ENCODE peak calls at places on chromosomes 13 and 19, in four cellular contexts. T is cardiac muscle cell, L is fibroblast of mammary gland, O is Caco-2. R is an unnamed sample.

GRCh38 chr19:1474011-1474764 is 4.8 kb downstream of the C19orf25 start:
- DNase-seq in O (no peak), L (peak), T (no peak), R (no peak)

GRCh38 chr13:67353031-67353430 is 122.9 kb upstream of the PCDH9 start:
- DNase-seq in T (no peak), O (no peak), L (no peak), R (no peak)

GRCh38 chr13:114212096-114212495 is 22.6 kb upstream of the CDC16 start:
- DNase-seq in L (peak), T (no peak), O (no peak), R (no peak)

GRCh38 chr13:68927387-68928026 is 1180.1 kb upstream of the ATXN8OS start:
- DNase-seq in T (peak), L (peak), O (peak), R (no peak)

GRCh38 chr13:29511980-29512379 is 83.5 kb downstream of the SLC7A1 start:
- DNase-seq in T (no peak), L (peak), O (no peak), R (no peak)

GRCh38 chr19:50537769-50538230 is 24.1 kb upstream of the ASPDH start:
- DNase-seq in L (peak), O (peak), T (peak), R (peak)

GRCh38 chr19:4802711-4803110 is 11.2 kb downstream of the FEM1A start:
- DNase-seq in T (peak), O (no peak), L (no peak), R (no peak)

GRCh38 chr19:3752492-3752891 is 9.0 kb downstream of the APBA3 start:
- DNase-seq in T (no peak), L (no peak), O (no peak), R (no peak)

GRCh38 chr13:67285611-67286010 is 55.5 kb upstream of the PCDH9 start:
- DNase-seq in L (no peak), O (no peak), T (peak), R (no peak)

GRCh38 chr13:68190826-68191225 is 960.7 kb upstream of the PCDH9 start:
- DNase-seq in L (peak), T (no peak), O (peak), R (no peak)

GRCh38 chr19:29712744-29713516 is 2.1 kb downstream of the C19orf12 start:
- DNase-seq in T (no peak), L (no peak), O (no peak), R (no peak)

GRCh38 chr19:15445807-15446376 is 3.9 kb downstream of the WIZ start:
- DNase-seq in T (no peak), O (no peak), L (no peak), R (no peak)

GRCh38 chr13:73061478-73062275 is 2.9 kb downstream of the KLF5 start:
- DNase-seq in T (no peak), L (no peak), O (no peak), R (no peak)

GRCh38 chr19:48619692-48620565 is 623 bp downstream of the SPHK2 start:
- DNase-seq in L (peak), T (no peak), O (no peak), R (peak)

GRCh38 chr19:53549354-53549753 is 11.4 kb downstream of the ZNF331 start:
- DNase-seq in L (peak), T (no peak), O (no peak), R (peak)

GRCh38 chr13:113562085-113562749 is 22.3 kb upstream of the TFDP1 start:
- DNase-seq in T (peak), O (peak), L (peak), R (peak)

GRCh38 chr19:17560205-17560595 is 4.8 kb downstream of the COLGALT1 start:
- DNase-seq in T (no peak), O (no peak), L (peak), R (peak)

GRCh38 chr19:2055871-2056809 is 5.1 kb upstream of the MKNK2 start:
- DNase-seq in O (no peak), L (peak), T (no peak), R (peak)

GRCh38 chr13:75635101-75635620 is 969 bp upstream of the LMO7 start:
- DNase-seq in T (no peak), L (peak), O (peak), R (peak)

GRCh38 chr13:39049274-39049673 is 11.0 kb downstream of the NHLRC3 start:
- DNase-seq in T (no peak), O (no peak), L (no peak), R (no peak)

GRCh38 chr13:39051157-39051556 is 12.9 kb downstream of the NHLRC3 start:
- DNase-seq in L (peak), T (peak), O (no peak), R (peak)

GRCh38 chr13:39048806-39049205 is 10.6 kb downstream of the NHLRC3 start:
- DNase-seq in O (no peak), T (no peak), L (no peak), R (no peak)

GRCh38 chr13:39044536-39044935 is 6.3 kb downstream of the NHLRC3 start:
- DNase-seq in T (no peak), O (no peak), L (no peak), R (no peak)

DNA sequence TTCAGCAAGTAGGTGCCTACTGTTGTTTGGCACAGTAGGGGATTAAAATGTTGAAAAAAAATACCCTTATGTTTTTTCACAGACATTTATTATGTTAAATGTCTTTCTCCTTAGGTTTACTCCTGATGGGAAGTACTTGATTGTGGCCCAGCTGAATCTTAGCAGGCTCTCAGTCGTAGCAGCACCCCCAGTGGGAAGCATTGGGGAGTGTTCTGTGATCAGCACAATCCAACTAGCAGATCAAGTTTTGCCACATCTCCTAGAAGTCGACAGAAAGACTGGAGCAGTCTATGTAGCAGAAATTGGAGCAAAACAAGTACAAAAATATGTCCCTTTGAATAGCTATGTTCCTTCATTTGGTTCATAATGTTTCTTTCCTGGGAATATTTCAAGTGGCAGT is 9.3 kb downstream of the NHLRC3 start:
- DNase-seq in L (no peak), T (no peak), O (peak), R (no peak)
- TF ChIP-seq CTCF in L (peak), T (no peak), O (peak), R (peak)

DNA sequence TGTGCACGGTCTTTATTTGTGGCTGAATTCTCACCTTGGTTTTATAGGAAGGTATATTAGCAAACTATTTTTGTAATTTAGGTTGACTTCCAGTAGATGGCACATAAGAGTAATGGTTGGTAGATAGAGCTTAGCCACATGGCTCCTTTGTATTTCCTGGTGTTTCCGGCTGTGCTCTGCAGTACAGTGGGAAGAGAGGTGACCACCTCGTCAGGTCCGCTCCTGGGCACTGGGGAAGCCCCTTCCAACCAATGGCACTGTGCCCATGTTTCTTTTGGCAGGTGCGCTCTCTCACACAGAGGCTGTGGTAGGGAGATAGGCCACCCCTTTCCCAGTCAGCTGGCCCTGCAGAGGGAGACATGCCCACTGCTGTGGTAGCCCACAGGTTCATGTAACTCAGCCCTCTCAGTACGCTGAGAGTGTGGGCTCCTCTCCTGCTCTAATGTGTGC is 74.3 kb upstream of the ATP12A start:
- DNase-seq in L (peak), O (no peak), T (no peak), R (no peak)
- TF ChIP-seq CTCF in L (peak), O (no peak), T (peak), R (peak)

GRCh38 chr19:18833849-18834643 is 2.3 kb downstream of the UPF1 start:
- DNase-seq in O (no peak), T (no peak), L (peak), R (no peak)

GRCh38 chr19:18830488-18830887 is 1.3 kb upstream of the UPF1 start:
- DNase-seq in L (no peak), O (no peak), T (no peak), R (no peak)

GRCh38 chr19:18833141-18833476 is 1.4 kb downstream of the UPF1 start:
- DNase-seq in O (no peak), T (no peak), L (no peak), R (no peak)

GRCh38 chr19:18832331-18833140 is 777 bp downstream of the UPF1 start:
- DNase-seq in L (peak), O (peak), T (peak), R (peak)

GRCh38 chr19:18831524-18832330 is at the start of gene UPF1:
- DNase-seq in O (peak), T (peak), L (peak), R (peak)
- TF ChIP-seq CTCF in O (no peak), T (no peak), L (no peak), R (no peak)

GRCh38 chr19:57651654-57651996 is 17.1 kb upstream of the ZSCAN4 start:
- DNase-seq in T (no peak), O (no peak), L (no peak), R (no peak)
- TF ChIP-seq CTCF in T (no peak), O (no peak), L (no peak), R (no peak)

DNA sequence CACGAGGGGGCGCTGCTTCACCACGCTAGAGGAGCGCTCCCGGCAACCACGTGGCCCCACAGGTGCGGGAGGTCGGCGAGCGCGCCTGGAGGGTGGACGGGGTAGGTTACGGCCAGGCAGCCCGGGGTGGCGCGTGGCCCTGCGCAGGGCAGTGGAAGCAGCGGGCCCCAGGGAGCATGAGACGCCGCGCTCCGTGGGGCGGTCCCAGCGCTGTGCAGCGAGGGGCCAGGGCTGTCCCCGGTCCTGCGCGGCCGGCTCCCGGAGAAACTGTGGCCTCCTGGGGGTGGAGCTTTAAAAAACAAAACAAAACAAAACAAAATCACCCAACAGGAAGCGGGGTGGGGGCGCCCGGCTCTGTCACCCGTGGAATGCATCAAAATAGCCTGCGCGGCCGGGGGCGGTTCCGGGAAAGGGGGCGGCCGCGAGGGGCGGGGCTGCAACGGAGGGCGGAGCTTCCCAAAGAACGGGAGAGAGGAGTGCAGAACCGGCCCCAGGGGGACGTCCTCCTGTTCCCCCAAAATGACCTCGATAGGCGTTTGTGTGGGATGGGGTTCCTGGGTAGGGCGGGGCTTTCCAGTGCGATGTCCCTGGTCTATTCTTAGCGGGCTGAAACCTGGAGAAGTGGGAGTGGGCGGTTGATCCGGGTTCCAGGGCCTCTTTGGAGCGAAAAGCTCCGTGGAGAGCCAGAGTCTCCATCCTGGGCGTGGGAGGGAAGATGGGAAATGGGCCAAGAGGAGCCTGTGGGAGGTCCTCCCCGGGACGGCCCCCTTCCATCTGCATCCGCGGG is 27.3 kb downstream of the NUMBL start:
- DNase-seq in T (peak), O (peak), L (peak), R (peak)
- TF ChIP-seq CTCF in T (peak), O (no peak), L (peak), R (peak)

GRCh38 chr13:77811981-77812380 is 106.7 kb downstream of the EDNRB start:
- DNase-seq in T (no peak), O (no peak), L (no peak), R (no peak)

GRCh38 chr13:77810891-77811290 is 107.7 kb downstream of the EDNRB start:
- DNase-seq in O (no peak), T (no peak), L (no peak), R (no peak)

GRCh38 chr13:77815330-77815729 is 103.3 kb downstream of the EDNRB start:
- DNase-seq in O (no peak), L (no peak), T (no peak), R (no peak)

GRCh38 chr13:77810430-77810829 is 108.2 kb downstream of the EDNRB start:
- DNase-seq in T (peak), L (peak), O (no peak), R (peak)
- TF ChIP-seq CTCF in T (no peak), L (peak), O (peak), R (no peak)

R was measured in HFFc6.